ENCODE peak calls at places on chromosomes 3 and 15, in four cellular contexts. R is right atrium auricular region, I is PC-3, V is colonic mucosa. T is an unnamed sample.

GRCh38 chr15:48644827-48645557 is 517 bp downstream of the FBN1 start:
- DNase-seq in R (no peak), I (peak; percentile 37), V (no peak), T (no peak)

GRCh38 chr3:32431481-32431880 is 39.8 kb downstream of the CMTM7 start:
- DNase-seq in R (peak; percentile 44), I (no peak), V (peak; percentile 7), T (no peak)

GRCh38 chr15:77702211-77702957 is 69.7 kb upstream of the LINGO1 start:
- DNase-seq in R (no peak), I (peak; percentile 36), V (peak; percentile 18), T (no peak)

GRCh38 chr3:100401674-100402036 is 316 bp downstream of the LNP1 start:
- DNase-seq in R (peak; percentile 63), I (peak; percentile 39), V (peak; percentile 37), T (no peak)

GRCh38 chr15:92012368-92012629 is 158.8 kb downstream of the SLCO3A1 start:
- DNase-seq in R (no peak), I (no peak), V (no peak), T (no peak)

GRCh38 chr3:4981160-4981687 is 2.0 kb downstream of the BHLHE40 start:
- DNase-seq in R (no peak), I (peak; percentile 45), V (no peak), T (no peak)

GRCh38 chr15:33126559-33127290 is 67.8 kb downstream of the FMN1 start:
- DNase-seq in R (no peak), I (peak; percentile 98), V (peak; percentile 90), T (peak; percentile 94)

GRCh38 chr3:52237659-52238172 is 1.2 kb downstream of the TWF2 start:
- DNase-seq in R (peak; percentile 93), I (peak; percentile 91), V (peak; percentile 65), T (no peak)

GRCh38 chr3:149812165-149812605 is 830 bp upstream of the RNF13 start:
- DNase-seq in R (no peak), I (no peak), V (no peak), T (no peak)

GRCh38 chr15:52255008-52255407 is 40.6 kb downstream of the MYO5C start:
- DNase-seq in R (no peak), I (peak; percentile 49), V (no peak), T (no peak)

GRCh38 chr15:98076021-98076816 is 115.7 kb downstream of the ARRDC4 start:
- DNase-seq in R (no peak), I (no peak), V (no peak), T (peak; percentile 46)

GRCh38 chr3:42961633-42962032 is 17.5 kb upstream of the GASK1A start:
- DNase-seq in R (no peak), I (peak; percentile 80), V (peak; percentile 26), T (peak; percentile 20)

GRCh38 chr15:68789921-68790575 is 30.6 kb downstream of the ANP32A start:
- DNase-seq in R (no peak), I (no peak), V (no peak), T (no peak)

GRCh38 chr3:30631237-30631961 is 25.0 kb downstream of the TGFBR2 start:
- DNase-seq in R (no peak), I (peak; percentile 51), V (no peak), T (no peak)

GRCh38 chr15:76752549-76752948 is 152.6 kb downstream of the SCAPER start:
- DNase-seq in R (no peak), I (peak; percentile 64), V (no peak), T (no peak)

GRCh38 chr3:69174871-69175737 is 52.7 kb upstream of the LMOD3 start:
- DNase-seq in R (no peak), I (no peak), V (no peak), T (no peak)

GRCh38 chr3:46266598-46266997 is 24.3 kb downstream of the CCR3 start:
- DNase-seq in R (no peak), I (peak; percentile 47), V (no peak), T (no peak)

GRCh38 chr15:26260517-26261133 is 397.5 kb upstream of the ATP10A start:
- DNase-seq in R (no peak), I (peak; percentile 35), V (no peak), T (no peak)

GRCh38 chr3:174498638-174499037 is 360.5 kb upstream of the NAALADL2 start:
- DNase-seq in R (no peak), I (no peak), V (no peak), T (no peak)

GRCh38 chr3:48660800-48661400 is 1.8 kb downstream of the CELSR3 start:
- DNase-seq in R (no peak), I (no peak), V (no peak), T (no peak)

GRCh38 chr3:129602730-129603560 is 3.5 kb downstream of the PLXND1 start:
- DNase-seq in R (peak; percentile 92), I (peak; percentile 58), V (no peak), T (peak; percentile 85)

GRCh38 chr3:122555275-122556071 is 8.6 kb downstream of the PARP9 start:
- DNase-seq in R (no peak), I (peak; percentile 87), V (no peak), T (no peak)

GRCh38 chr3:93992211-93992610 is 12.3 kb downstream of the ARL13B start:
- DNase-seq in R (no peak), I (no peak), V (no peak), T (no peak)

GRCh38 chr3:96027718-96028117 is 786.7 kb upstream of the EPHA6 start:
- DNase-seq in R (no peak), I (no peak), V (no peak), T (no peak)

DNA sequence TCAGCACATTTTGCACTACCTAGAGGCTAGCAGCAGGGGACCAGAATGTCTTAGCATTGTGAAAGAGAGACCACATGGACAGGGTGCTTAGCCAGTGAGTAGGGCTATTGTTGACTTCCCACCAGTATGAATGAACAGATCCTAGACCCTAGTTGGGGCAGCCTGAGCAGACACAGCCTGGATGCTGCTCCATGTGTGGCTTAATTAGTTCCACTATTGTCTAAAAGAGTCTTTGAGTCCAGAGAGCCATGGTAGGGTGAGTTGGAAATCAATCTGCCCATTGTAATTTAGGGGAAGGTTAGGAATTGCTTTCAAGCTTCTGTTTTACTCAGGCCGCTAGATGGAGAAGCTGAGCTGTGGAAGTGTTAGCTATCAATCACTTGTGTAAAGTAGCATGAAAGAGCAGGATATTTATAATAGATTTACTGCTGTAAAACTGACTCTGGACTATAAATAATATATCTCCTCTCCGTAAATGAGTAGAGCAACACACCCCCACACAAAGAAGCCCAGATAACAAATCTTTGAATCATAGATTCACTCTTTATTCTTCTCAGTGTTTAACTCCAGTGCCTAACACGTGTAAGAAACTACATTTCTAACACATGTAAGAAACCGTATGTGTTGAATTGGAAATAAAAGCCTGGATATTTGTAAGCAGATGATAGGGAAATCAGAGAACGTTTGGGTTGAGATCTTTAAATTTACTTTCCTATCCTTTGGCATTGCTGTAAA is 4.1 kb upstream of the GCSAM start:
- DNase-seq in R (no peak), I (peak; percentile 81), V (no peak), T (no peak)
- TF ChIP-seq CTCF in R (peak; percentile 62), I (peak; percentile 88), V (peak; percentile 28), T (peak; percentile 49)

DNA sequence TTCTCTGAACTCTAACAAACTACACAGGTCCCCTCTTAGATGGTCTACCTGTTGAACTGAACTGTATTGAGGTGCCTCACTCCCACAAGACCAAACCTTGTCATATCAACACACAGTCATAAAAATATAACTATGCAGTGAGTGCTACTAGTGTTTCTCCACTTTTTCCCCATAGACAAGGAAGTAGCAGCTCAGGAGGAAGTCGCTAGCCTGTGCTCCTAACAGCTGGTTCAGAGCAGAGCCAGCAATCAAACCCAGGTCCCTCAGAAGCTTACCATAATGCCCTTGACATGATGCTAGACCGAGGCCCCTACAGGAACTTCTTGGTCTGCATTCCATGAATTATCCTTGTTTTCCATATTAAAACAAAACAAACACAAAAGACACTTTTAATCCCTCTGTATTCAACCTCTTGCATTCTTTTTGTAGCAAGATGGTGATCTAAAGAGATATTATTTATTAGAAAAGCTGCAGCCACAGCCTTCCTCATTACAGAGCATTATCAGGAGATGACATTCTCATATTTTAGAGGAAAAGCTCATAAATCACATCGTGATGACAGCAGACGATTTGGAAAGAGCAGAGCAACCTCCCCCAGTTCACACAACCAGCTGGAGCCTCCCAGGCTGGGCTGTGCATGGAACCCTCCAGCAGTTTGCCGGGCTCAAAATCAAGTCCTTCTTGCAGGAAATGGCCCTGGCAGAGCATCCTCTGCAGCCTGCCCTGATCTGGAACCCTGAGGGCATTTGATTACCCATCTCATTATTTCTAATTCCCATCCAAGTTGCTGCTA is 118.9 kb downstream of the SRGAP3 start:
- DNase-seq in R (no peak), I (no peak), V (peak; percentile 29), T (no peak)
- TF ChIP-seq CTCF in R (no peak), I (no peak), V (no peak), T (no peak)

GRCh38 chr3:179948740-179949139 is 88.0 kb downstream of the PEX5L start:
- DNase-seq in R (no peak), I (no peak), V (no peak), T (no peak)

GRCh38 chr3:179945569-179945968 is 91.2 kb downstream of the PEX5L start:
- DNase-seq in R (no peak), I (no peak), V (no peak), T (no peak)

GRCh38 chr3:179942560-179943075 is 94.1 kb downstream of the PEX5L start:
- DNase-seq in R (no peak), I (no peak), V (no peak), T (no peak)

DNA sequence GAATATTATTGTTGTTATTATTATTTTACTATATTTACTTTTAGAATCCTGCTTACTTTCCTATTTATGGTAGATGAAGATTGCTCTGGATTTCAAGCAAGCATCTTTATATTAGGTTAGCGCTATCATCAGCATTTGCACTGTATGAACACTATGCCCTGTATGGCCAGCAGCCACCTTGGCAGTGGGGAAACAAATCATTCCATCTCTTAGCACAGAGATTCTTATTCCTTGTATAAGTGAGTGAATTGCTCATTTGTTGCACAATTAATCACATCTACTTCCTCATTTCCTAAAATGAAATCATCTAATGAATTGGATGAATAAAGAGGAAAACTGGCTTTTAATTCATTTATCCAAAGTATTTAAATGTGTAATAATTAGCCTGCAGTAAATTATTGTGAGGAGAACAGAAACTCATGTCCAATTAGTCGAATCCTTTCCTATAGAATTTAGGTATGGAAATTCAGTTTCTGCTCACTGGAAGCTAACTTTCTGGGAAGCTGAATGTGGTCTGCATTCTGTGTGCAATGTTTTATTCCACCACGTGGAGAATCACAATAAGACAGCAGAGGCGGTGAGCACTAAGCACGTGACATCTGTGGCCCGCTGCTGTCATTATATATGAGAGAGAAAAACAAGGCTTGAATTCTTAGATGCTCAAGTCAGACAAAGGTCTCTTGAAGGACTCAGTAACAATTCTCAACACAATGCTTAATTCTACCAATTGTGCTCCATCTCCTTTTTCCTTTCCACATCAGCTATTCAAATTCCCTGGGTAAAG is 93.4 kb downstream of the PEX5L start:
- DNase-seq in R (no peak), I (no peak), V (no peak), T (no peak)
- TF ChIP-seq CTCF in R (no peak), I (no peak), V (no peak), T (no peak)

DNA sequence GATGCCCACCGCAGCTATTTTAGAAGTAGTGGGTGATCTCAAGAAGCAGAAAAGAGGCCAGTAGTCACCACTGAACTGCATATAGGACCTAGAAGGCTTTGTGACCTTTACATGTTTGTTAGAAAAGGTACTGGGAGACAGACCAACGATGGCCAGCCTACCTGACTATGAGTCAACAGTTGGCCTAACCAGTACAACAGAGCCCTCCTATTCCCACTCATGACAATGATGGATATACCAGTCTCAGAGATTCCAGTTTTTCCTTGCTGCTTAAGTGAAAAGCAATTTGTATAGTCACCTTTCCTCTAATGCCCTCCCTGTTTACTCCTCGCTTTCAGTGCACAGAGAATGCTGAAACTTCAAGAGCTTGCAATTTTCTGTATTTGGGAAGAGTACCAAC is 86.6 kb upstream of the PPIB start:
- DNase-seq in R (no peak), I (peak; percentile 57), V (no peak), T (no peak)
- TF ChIP-seq CTCF in R (no peak), I (no peak), V (no peak), T (no peak)

GRCh38 chr3:116770815-116771450 is 61.4 kb downstream of the TUSC7 start:
- DNase-seq in R (peak; percentile 69), I (peak; percentile 88), V (peak; percentile 67), T (peak; percentile 35)
- TF ChIP-seq CTCF in R (peak; percentile 81), I (peak; percentile 99), V (peak; percentile 75), T (peak; percentile 95)

T was measured in AG09319.